ENCODE peak calls at places on chromosomes 7 and 10, in five cellular contexts. Y is testis, A is fibroblast of lung, J is heart left ventricle, F is stomach. X is an unnamed sample. For H3K9me3, the result is how much of the 10 kb centered on the place peaks cover.

GRCh38 chr10:128058746-128059125 is 67.5 kb downstream of the MKI67 start:
- DNase-seq in J (no peak), A (no peak), F (no peak), Y (no peak), X (no peak)

GRCh38 chr10:116170815-116171250 is 102.2 kb downstream of the GFRA1 start:
- DNase-seq in A (peak), J (no peak), F (no peak), Y (no peak), X (no peak)

GRCh38 chr10:95560288-95561199 is 627 bp downstream of the SORBS1 start:
- DNase-seq in F (peak), A (peak), J (peak), Y (peak), X (peak)

GRCh38 chr10:130772676-130773075 is 538.8 kb downstream of the TCERG1L start:
- DNase-seq in A (no peak), Y (no peak), F (no peak), J (no peak), X (no peak)

GRCh38 chr10:89078729-89079672 is 88.4 kb downstream of the FAS start:
- DNase-seq in Y (no peak), J (no peak), F (no peak), A (no peak), X (peak)

GRCh38 chr10:123146892-123147634 is 873 bp upstream of the HMX2 start:
- DNase-seq in F (no peak), A (no peak), J (no peak), Y (no peak), X (no peak)

GRCh38 chr10:128147669-128148068 is 21.4 kb upstream of the MKI67 start:
- DNase-seq in Y (no peak), F (no peak), J (no peak), A (peak), X (peak)

GRCh38 chr7:36925207-36925606 is 200.9 kb upstream of the AOAH start:
- DNase-seq in Y (no peak), F (no peak), A (no peak), J (no peak), X (no peak)

GRCh38 chr10:24723386-24723787 is 300 bp downstream of the ARHGAP21 start:
- DNase-seq in A (no peak), J (peak), Y (peak), F (peak), X (no peak)

GRCh38 chr7:85204496-85204895 is 17.6 kb upstream of the SEMA3D start:
- DNase-seq in Y (no peak), J (no peak), F (no peak), A (no peak), X (no peak)

GRCh38 chr7:37265876-37266275 is 182.8 kb downstream of the ELMO1 start:
- DNase-seq in J (no peak), F (no peak), A (no peak), Y (no peak), X (no peak)

GRCh38 chr10:88131561-88132139 is 268.2 kb downstream of the PTEN start:
- DNase-seq in A (no peak), Y (peak), J (peak), F (peak), X (no peak)

GRCh38 chr10:131679926-131680325 is 220.9 kb upstream of the PPP2R2D start:
- DNase-seq in J (no peak), A (no peak), Y (no peak), F (no peak), X (no peak)

GRCh38 chr10:60235001-60235400 is 154.7 kb downstream of the ANK3 start:
- DNase-seq in J (peak), Y (no peak), A (peak), F (no peak), X (peak)

GRCh38 chr10:93911865-93912264 is 18.1 kb downstream of the SLC35G1 start:
- DNase-seq in A (no peak), J (no peak), F (no peak), Y (no peak), X (no peak)

GRCh38 chr10:452512-453504 is 236.7 kb downstream of the DIP2C start:
- DNase-seq in A (peak), F (no peak), Y (no peak), J (no peak), X (no peak)

GRCh38 chr10:113094114-113094486 is 144.1 kb downstream of the TCF7L2 start:
- DNase-seq in A (peak), J (no peak), F (no peak), Y (no peak), X (no peak)

GRCh38 chr7:106032295-106032694 is 69.2 kb downstream of the CDHR3 start:
- DNase-seq in Y (no peak), A (no peak), J (no peak), F (no peak), X (no peak)

GRCh38 chr10:127452568-127452967 is 96.5 kb upstream of the NPS start:
- DNase-seq in Y (no peak), A (no peak), F (no peak), J (no peak), X (no peak)

GRCh38 chr7:55028011-55028410 is 9.2 kb downstream of the EGFR start:
- DNase-seq in J (no peak), Y (no peak), A (peak), F (no peak), X (peak)

GRCh38 chr7:142313528-142313927 is 55.7 kb upstream of the PRSS58 start:
- DNase-seq in Y (no peak), J (no peak), F (no peak), A (no peak), X (no peak)

GRCh38 chr10:70271996-70272924 is 11.5 kb downstream of the NPFFR1 start:
- DNase-seq in F (peak), Y (no peak), A (no peak), J (peak), X (no peak)

GRCh38 chr10:122845783-122846332 is at the start of gene CUZD1:
- DNase-seq in Y (no peak), A (no peak), F (no peak), J (no peak), X (no peak)

GRCh38 chr7:99267530-99268360 is 4.9 kb upstream of the MYH16 start:
- DNase-seq in J (no peak), Y (peak), A (peak), F (peak), X (peak)

GRCh38 chr7:99733448-99733847 is 1.5 kb downstream of the CYP3A7 start:
- DNase-seq in A (no peak), Y (no peak), F (no peak), J (no peak), X (no peak)

GRCh38 chr10:74932648-74933047 is 106.2 kb downstream of the KAT6B start:
- DNase-seq in Y (peak), F (peak), A (no peak), J (peak), X (no peak)

GRCh38 chr10:65566906-65567305 is 1358.9 kb upstream of the LRRTM3 start:
- DNase-seq in J (no peak), F (no peak), A (no peak), Y (no peak), X (no peak)

GRCh38 chr10:22894714-22895113 is 33.1 kb upstream of the ARMC3 start:
- DNase-seq in J (no peak), A (no peak), Y (no peak), F (no peak), X (no peak)

GRCh38 chr7:20330797-20331230 is at the start of gene ITGB8:
- DNase-seq in Y (no peak), F (peak), J (no peak), A (no peak), X (peak)

GRCh38 chr10:52578871-52579405 is 193.6 kb downstream of the MBL2 start:
- DNase-seq in J (no peak), Y (no peak), A (peak), F (no peak), X (no peak)

DNA sequence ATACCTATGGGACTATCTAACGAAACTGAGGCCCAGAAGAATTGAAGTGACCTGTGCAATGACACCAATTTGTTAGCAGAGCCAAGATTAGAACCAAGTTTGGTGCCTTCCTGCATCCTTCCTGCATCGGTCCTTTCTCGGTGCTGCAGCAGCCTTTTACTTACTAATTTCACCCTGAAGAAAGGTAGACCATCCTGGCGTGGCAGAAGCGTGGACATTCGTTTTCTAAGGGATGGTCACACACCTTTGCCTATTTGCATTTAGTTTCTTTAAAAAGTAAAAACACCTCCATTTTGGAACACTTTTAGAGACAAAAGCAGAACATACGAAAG is 744 bp upstream of the LSM8 start:
- DNase-seq in Y (no peak), J (no peak), A (no peak), F (no peak), X (peak)
- H3K4me3 ChIP-seq in Y (peak), J (peak), A (peak), F (peak), X (peak)

DNA sequence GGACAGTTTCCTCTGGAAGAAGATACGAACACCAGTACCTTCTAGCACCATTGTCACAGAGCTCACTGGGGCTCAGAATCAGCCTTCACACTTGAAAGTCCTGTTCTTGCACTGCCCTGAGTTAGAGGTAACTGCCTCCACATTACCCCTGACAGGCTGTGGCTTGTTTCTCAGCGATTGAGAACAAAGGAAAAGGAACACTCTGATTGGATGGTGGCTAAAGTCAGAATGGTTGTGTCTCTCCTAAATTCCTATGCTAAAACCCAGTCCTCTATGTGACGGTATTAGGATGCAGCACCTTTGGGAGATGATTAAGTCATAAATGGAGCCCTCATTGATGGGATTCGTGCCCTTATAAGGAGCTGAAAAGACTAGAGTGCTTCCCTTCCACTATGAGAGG is 38.8 kb upstream of the DGKI start:
- DNase-seq in F (no peak), A (no peak), Y (no peak), J (no peak), X (no peak)
- H3K27ac ChIP-seq in F (no peak), A (no peak), Y (no peak), J (no peak), X (peak)

GRCh38 chr10:102492983-102493382 is 9.5 kb downstream of the ACTR1A start:
- DNase-seq in F (no peak), A (peak), J (peak), Y (no peak), X (no peak)

GRCh38 chr10:102493771-102494170 is 8.7 kb downstream of the ACTR1A start:
- DNase-seq in A (no peak), J (peak), Y (no peak), F (no peak), X (no peak)

GRCh38 chr10:102491136-102491535 is 11.4 kb downstream of the ACTR1A start:
- DNase-seq in Y (no peak), A (no peak), J (peak), F (no peak), X (no peak)

GRCh38 chr10:102497545-102497944 is 5.0 kb downstream of the ACTR1A start:
- DNase-seq in Y (no peak), J (no peak), F (no peak), A (no peak), X (no peak)

DNA sequence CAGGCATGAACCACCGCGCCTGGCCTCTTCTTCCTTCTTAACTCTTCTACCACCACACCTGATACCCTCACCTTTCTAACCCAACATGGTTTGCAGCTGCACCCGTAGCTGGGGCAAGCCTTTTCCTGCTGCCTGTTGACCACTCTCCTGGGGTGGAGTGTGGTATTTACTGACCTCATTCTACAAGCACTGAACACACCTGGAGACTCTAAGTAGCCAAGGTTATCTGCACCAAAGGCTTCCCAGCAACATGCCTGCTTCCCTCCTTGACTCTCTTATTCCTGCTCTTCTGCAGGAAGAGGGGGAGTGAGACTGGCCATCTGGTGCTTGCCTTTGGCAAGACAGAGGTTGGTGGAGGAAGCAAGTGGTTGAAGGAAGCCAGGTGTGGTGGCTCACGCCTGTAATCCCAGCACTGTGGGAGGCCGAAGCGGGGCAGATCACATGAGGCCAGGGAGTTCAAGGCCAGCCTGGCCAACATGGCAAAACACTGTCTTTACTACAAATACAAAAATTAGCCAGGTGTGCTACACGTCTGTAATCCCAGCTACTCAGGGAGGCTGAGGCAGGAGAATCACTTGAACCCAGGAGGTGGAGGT is 10.1 kb downstream of the ACTR1A start:
- DNase-seq in J (peak), A (no peak), Y (no peak), F (no peak), X (no peak)
- H3K9me3 ChIP-seq in J (under half), A (under half), Y (under half), F (under half), X (under half)

GRCh38 chr10:103847346-103847745 is 8.0 kb downstream of the SH3PXD2A start:
- DNase-seq in Y (no peak), J (no peak), A (no peak), F (no peak), X (no peak)
- H3K4me3 ChIP-seq in Y (no peak), J (no peak), A (no peak), F (no peak), X (no peak)